ENCODE peak calls at places on chromosome 13, in five cellular contexts. Y, D, Z, T and Q are unnamed samples.

GRCh38 chr13:30119476-30119875 is 187.9 kb downstream of the KATNAL1 start:
- DNase-seq in Y (peak), T (peak), D (no peak), Z (peak), Q (no peak)

GRCh38 chr13:98972627-98973026 is 5.2 kb downstream of the DOCK9 start:
- DNase-seq in Z (peak), D (no peak), T (peak), Y (peak), Q (no peak)

GRCh38 chr13:51258612-51259358 is 36.6 kb downstream of the FAM124A start:
- DNase-seq in Y (no peak), D (no peak), Z (no peak), T (no peak), Q (no peak)

GRCh38 chr13:74243637-74244526 is 109.7 kb upstream of the KLF12 start:
- DNase-seq in Y (peak), T (peak), Z (peak), D (no peak), Q (no peak)

GRCh38 chr13:53201454-53202225 is 173.0 kb downstream of the OLFM4 start:
- DNase-seq in Y (no peak), T (no peak), Z (no peak), D (no peak), Q (no peak)

GRCh38 chr13:113157929-113158747 is at the start of gene PROZ:
- DNase-seq in T (no peak), Y (no peak), D (no peak), Z (no peak), Q (no peak)

GRCh38 chr13:109055850-109056249 is 426.4 kb downstream of the MYO16 start:
- DNase-seq in D (no peak), T (no peak), Z (no peak), Y (no peak), Q (no peak)

GRCh38 chr13:102401305-102401704 is 543 bp downstream of the FGF14 start:
- DNase-seq in Y (peak), T (peak), D (no peak), Z (no peak), Q (no peak)

GRCh38 chr13:113192902-113193301 is 15.6 kb downstream of the PCID2 start:
- DNase-seq in Y (peak), Z (peak), T (peak), D (no peak), Q (no peak)

GRCh38 chr13:48892311-48892710 is 83.4 kb upstream of the FNDC3A start:
- DNase-seq in D (no peak), Z (peak), Y (peak), T (peak), Q (no peak)

GRCh38 chr13:47215741-47216140 is 318.9 kb upstream of the HTR2A start:
- DNase-seq in D (no peak), Y (peak), Z (peak), T (peak), Q (no peak)

GRCh38 chr13:51585234-51585672 is 991 bp downstream of the WDFY2 start:
- DNase-seq in Y (no peak), T (peak), D (no peak), Z (no peak), Q (no peak)

GRCh38 chr13:27973291-27973690 is 4.2 kb upstream of the CDX2 start:
- DNase-seq in D (no peak), Y (no peak), T (no peak), Z (no peak), Q (no peak)

GRCh38 chr13:27721681-27722080 is 70.6 kb upstream of the GSX1 start:
- DNase-seq in Z (no peak), Y (no peak), D (no peak), T (no peak), Q (no peak)

GRCh38 chr13:113545455-113545930 is 39.1 kb upstream of the TFDP1 start:
- DNase-seq in D (no peak), Z (no peak), T (peak), Y (no peak), Q (no peak)

GRCh38 chr13:45055198-45055901 is 65.0 kb upstream of the GTF2F2 start:
- DNase-seq in Z (peak), D (no peak), Y (peak), T (peak), Q (no peak)

GRCh38 chr13:83733293-83733692 is 149.0 kb downstream of the SLITRK1 start:
- DNase-seq in Y (no peak), T (no peak), D (no peak), Z (no peak), Q (no peak)

GRCh38 chr13:110882972-110883371 is 31.9 kb downstream of the ANKRD10 start:
- DNase-seq in T (peak), D (no peak), Z (no peak), Y (peak), Q (no peak)

GRCh38 chr13:39202746-39203145 is 164.5 kb downstream of the NHLRC3 start:
- DNase-seq in D (no peak), Y (no peak), T (no peak), Z (no peak), Q (no peak)

GRCh38 chr13:44432595-44432994 is 59.0 kb downstream of the SERP2 start:
- DNase-seq in Z (peak), Y (peak), T (no peak), D (no peak), Q (no peak)

GRCh38 chr13:63614874-63615612 is 2199.4 kb upstream of the PCDH20 start:
- DNase-seq in Z (no peak), D (no peak), T (no peak), Y (no peak), Q (no peak)

GRCh38 chr13:106533940-106534843 is 1.3 kb downstream of the EFNB2 start:
- DNase-seq in Y (peak), T (peak), Z (peak), D (peak), Q (peak)

GRCh38 chr13:33275916-33276315 is 9.6 kb downstream of the STARD13 start:
- DNase-seq in D (no peak), Z (no peak), T (peak), Y (no peak), Q (no peak)

GRCh38 chr13:42068886-42069285 is 20.4 kb downstream of the DGKH start:
- DNase-seq in T (no peak), Z (no peak), D (no peak), Y (no peak), Q (no peak)

GRCh38 chr13:41668130-41668757 is 210.9 kb downstream of the RGCC start:
- DNase-seq in Z (peak), T (peak), Y (peak), D (peak), Q (peak)

GRCh38 chr13:60933638-60934037 is 482.0 kb downstream of the PCDH20 start:
- DNase-seq in T (no peak), Z (no peak), Y (no peak), D (no peak), Q (no peak)

GRCh38 chr13:98252931-98253470 is 75.9 kb upstream of the RNF113B start:
- DNase-seq in D (no peak), Z (peak), Y (no peak), T (peak), Q (no peak)

GRCh38 chr13:76790519-76791289 is 95.5 kb downstream of the KCTD12 start:
- DNase-seq in Y (no peak), D (no peak), Z (peak), T (peak), Q (no peak)

GRCh38 chr13:71169125-71169524 is 697.9 kb downstream of the DACH1 start:
- DNase-seq in Z (no peak), Y (no peak), D (no peak), T (no peak), Q (no peak)

GRCh38 chr13:44050450-44051063 is 170.9 kb downstream of the LACC1 start:
- DNase-seq in D (no peak), Z (peak), Y (peak), T (peak), Q (no peak)

GRCh38 chr13:113860579-113861432 is 3.1 kb downstream of the GAS6 start:
- DNase-seq in D (no peak), Z (no peak), T (no peak), Y (no peak), Q (no peak)

GRCh38 chr13:113546571-113547247 is 37.8 kb upstream of the TFDP1 start:
- DNase-seq in Y (no peak), T (no peak), D (no peak), Z (no peak), Q (no peak)

GRCh38 chr13:24713022-24713421 is 32.8 kb downstream of the ATP12A start:
- DNase-seq in D (no peak), Z (no peak), T (no peak), Y (no peak), Q (no peak)

GRCh38 chr13:79936368-79937136 is 404.4 kb downstream of the SPRY2 start:
- DNase-seq in T (peak), Z (peak), Y (peak), D (no peak), Q (no peak)

GRCh38 chr13:47397739-47398138 is 500.9 kb upstream of the HTR2A start:
- DNase-seq in T (no peak), Y (peak), Z (peak), D (no peak), Q (no peak)

GRCh38 chr13:23909606-23910005 is 12.3 kb upstream of the C1QTNF9B start:
- DNase-seq in T (no peak), D (no peak), Z (no peak), Y (no peak), Q (no peak)

GRCh38 chr13:110965038-110965754 is 50.3 kb upstream of the ANKRD10 start:
- DNase-seq in Y (peak), T (no peak), Z (peak), D (no peak), Q (no peak)

GRCh38 chr13:110382229-110382628 is 75.1 kb downstream of the COL4A2 start:
- DNase-seq in D (no peak), T (peak), Y (peak), Z (peak), Q (no peak)

GRCh38 chr13:40618581-40619478 is 47.6 kb downstream of the FOXO1 start:
- DNase-seq in T (no peak), D (no peak), Z (no peak), Y (no peak), Q (no peak)

GRCh38 chr13:74770361-74770760 is 636.2 kb upstream of the KLF12 start:
- DNase-seq in T (peak), Z (peak), Y (peak), D (no peak), Q (no peak)